ENCODE peak calls at places on chromosomes 7 and 10, in five cellular contexts. One of them, this sample, is unnamed.

GRCh38 chr10:10891437-10891836 is 126.2 kb upstream of the CELF2 start:
- DNase-seq in neuronal stem cell: no peak
- DNase-seq in IMR-90: peak; percentile 90
- DNase-seq in mammary epithelial cell: no peak
- DNase-seq in PC-3: no peak
- DNase-seq in this sample: peak; percentile 82

GRCh38 chr10:132061030-132061429 is 4.7 kb upstream of the JAKMIP3 start:
- DNase-seq in neuronal stem cell: no peak
- DNase-seq in IMR-90: no peak
- DNase-seq in mammary epithelial cell: no peak
- DNase-seq in PC-3: no peak
- DNase-seq in this sample: no peak

GRCh38 chr10:11701451-11702095 is 40.6 kb upstream of the ECHDC3 start:
- DNase-seq in neuronal stem cell: no peak
- DNase-seq in IMR-90: no peak
- DNase-seq in mammary epithelial cell: no peak
- DNase-seq in PC-3: no peak
- DNase-seq in this sample: no peak

GRCh38 chr7:50710441-50711154 is 72.1 kb downstream of the GRB10 start:
- DNase-seq in neuronal stem cell: no peak
- DNase-seq in IMR-90: no peak
- DNase-seq in mammary epithelial cell: no peak
- DNase-seq in PC-3: no peak
- DNase-seq in this sample: no peak

GRCh38 chr10:120607710-120608703 is 151.0 kb downstream of the PLPP4 start:
- DNase-seq in neuronal stem cell: no peak
- DNase-seq in IMR-90: no peak
- DNase-seq in mammary epithelial cell: peak; percentile 24
- DNase-seq in PC-3: peak; percentile 62
- DNase-seq in this sample: no peak

GRCh38 chr7:90236890-90237289 is 8.1 kb upstream of the CFAP69 start:
- DNase-seq in neuronal stem cell: no peak
- DNase-seq in IMR-90: no peak
- DNase-seq in mammary epithelial cell: no peak
- DNase-seq in PC-3: no peak
- DNase-seq in this sample: no peak

GRCh38 chr7:135672560-135673359 is 10.4 kb downstream of the STMP1 start:
- DNase-seq in neuronal stem cell: peak; percentile 33
- DNase-seq in IMR-90: peak; percentile 84
- DNase-seq in mammary epithelial cell: peak; percentile 61
- DNase-seq in PC-3: peak; percentile 75
- DNase-seq in this sample: peak; percentile 87

GRCh38 chr10:113020838-113021237 is 70.8 kb downstream of the TCF7L2 start:
- DNase-seq in neuronal stem cell: no peak
- DNase-seq in IMR-90: no peak
- DNase-seq in mammary epithelial cell: no peak
- DNase-seq in PC-3: no peak
- DNase-seq in this sample: no peak

GRCh38 chr7:132998763-132999162 is 83.1 kb downstream of the CHCHD3 start:
- DNase-seq in neuronal stem cell: no peak
- DNase-seq in IMR-90: no peak
- DNase-seq in mammary epithelial cell: no peak
- DNase-seq in PC-3: no peak
- DNase-seq in this sample: no peak

GRCh38 chr10:126935263-126935946 is 30.2 kb downstream of the DOCK1 start:
- DNase-seq in neuronal stem cell: no peak
- DNase-seq in IMR-90: peak; percentile 34
- DNase-seq in mammary epithelial cell: peak; percentile 62
- DNase-seq in PC-3: peak; percentile 90
- DNase-seq in this sample: no peak

GRCh38 chr10:110363572-110364411 is 59.1 kb upstream of the SMNDC1 start:
- DNase-seq in neuronal stem cell: no peak
- DNase-seq in IMR-90: no peak
- DNase-seq in mammary epithelial cell: peak; percentile 56
- DNase-seq in PC-3: no peak
- DNase-seq in this sample: no peak

GRCh38 chr10:56605043-56605442 is 244.0 kb upstream of the ZWINT start:
- DNase-seq in neuronal stem cell: no peak
- DNase-seq in IMR-90: no peak
- DNase-seq in mammary epithelial cell: peak; percentile 1
- DNase-seq in PC-3: no peak
- DNase-seq in this sample: no peak

GRCh38 chr7:18126274-18126673 is 98.6 kb upstream of the PRPS1L1 start:
- DNase-seq in neuronal stem cell: no peak
- DNase-seq in IMR-90: no peak
- DNase-seq in mammary epithelial cell: no peak
- DNase-seq in PC-3: no peak
- DNase-seq in this sample: no peak

GRCh38 chr10:127910464-127910770 is 3.5 kb downstream of the PTPRE start:
- DNase-seq in neuronal stem cell: no peak
- DNase-seq in IMR-90: no peak
- DNase-seq in mammary epithelial cell: no peak
- DNase-seq in PC-3: no peak
- DNase-seq in this sample: peak; percentile 25

GRCh38 chr7:125830743-125831142 is 901.1 kb upstream of the POT1 start:
- DNase-seq in neuronal stem cell: no peak
- DNase-seq in IMR-90: no peak
- DNase-seq in mammary epithelial cell: no peak
- DNase-seq in PC-3: no peak
- DNase-seq in this sample: no peak

GRCh38 chr10:103843854-103844567 is 11.4 kb downstream of the SH3PXD2A start:
- DNase-seq in neuronal stem cell: no peak
- DNase-seq in IMR-90: peak; percentile 39
- DNase-seq in mammary epithelial cell: no peak
- DNase-seq in PC-3: no peak
- DNase-seq in this sample: no peak

GRCh38 chr10:3363316-3364070 is 190.9 kb upstream of the PITRM1 start:
- DNase-seq in neuronal stem cell: no peak
- DNase-seq in IMR-90: peak; percentile 49
- DNase-seq in mammary epithelial cell: no peak
- DNase-seq in PC-3: no peak
- DNase-seq in this sample: peak; percentile 86

DNA sequence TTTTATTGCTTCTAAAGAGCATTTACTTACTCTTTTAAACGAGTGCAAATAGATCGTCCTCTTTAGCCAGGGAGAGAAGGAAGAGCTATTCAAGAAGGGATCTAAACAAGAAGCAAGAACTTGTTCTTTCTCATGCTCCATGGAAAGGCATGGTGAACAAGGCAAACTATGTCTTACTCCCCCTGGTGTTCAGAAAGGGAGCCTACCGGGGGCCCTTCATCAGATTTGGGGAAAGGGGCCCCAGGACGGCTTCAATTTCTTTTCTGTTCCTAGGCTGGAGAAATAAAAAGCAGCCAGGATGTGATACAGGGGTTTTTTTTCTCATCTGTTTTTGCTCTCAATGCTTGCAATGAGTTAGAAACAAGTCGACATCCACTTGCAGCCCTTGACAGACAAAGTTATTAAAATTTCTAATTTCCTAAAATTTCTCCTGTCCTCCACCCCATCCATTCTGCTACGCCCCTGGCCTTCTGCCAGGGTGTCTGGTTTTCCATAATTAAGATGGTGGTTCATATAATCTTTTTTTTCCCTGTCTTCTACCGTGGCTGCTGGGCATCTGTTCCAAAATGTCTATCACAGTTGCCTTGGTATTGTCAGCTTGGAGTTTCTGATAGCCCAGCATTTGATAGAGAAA is 214.4 kb downstream of the CREB5 start:
- DNase-seq in neuronal stem cell: peak; percentile 12
- DNase-seq in IMR-90: peak; percentile 36
- DNase-seq in mammary epithelial cell: peak; percentile 39
- DNase-seq in PC-3: peak; percentile 68
- DNase-seq in this sample: peak; percentile 63
- H3K9ac ChIP-seq in neuronal stem cell: no peak overlapping the region
- H3K9ac ChIP-seq in IMR-90: no peak overlapping the region
- H3K9ac ChIP-seq in mammary epithelial cell: no peak overlapping the region
- H3K9ac ChIP-seq in PC-3: no peak overlapping the region
- H3K9ac ChIP-seq in this sample: no peak overlapping the region

GRCh38 chr7:1668932-1669485 is 1.1 kb upstream of the ELFN1 start:
- DNase-seq in neuronal stem cell: peak; percentile 68
- DNase-seq in IMR-90: peak; percentile 20
- DNase-seq in mammary epithelial cell: no peak
- DNase-seq in PC-3: no peak
- DNase-seq in this sample: peak; percentile 60

GRCh38 chr7:1668486-1668931 is 1.6 kb upstream of the ELFN1 start:
- DNase-seq in neuronal stem cell: peak; percentile 46
- DNase-seq in IMR-90: no peak
- DNase-seq in mammary epithelial cell: no peak
- DNase-seq in PC-3: no peak
- DNase-seq in this sample: peak; percentile 9

GRCh38 chr7:1669486-1669951 is 558 bp upstream of the ELFN1 start:
- DNase-seq in neuronal stem cell: peak; percentile 53
- DNase-seq in IMR-90: no peak
- DNase-seq in mammary epithelial cell: no peak
- DNase-seq in PC-3: no peak
- DNase-seq in this sample: peak; percentile 39

GRCh38 chr7:1670894-1671875 is 1.1 kb downstream of the ELFN1 start:
- DNase-seq in neuronal stem cell: no peak
- DNase-seq in IMR-90: no peak
- DNase-seq in mammary epithelial cell: no peak
- DNase-seq in PC-3: no peak
- DNase-seq in this sample: no peak

GRCh38 chr7:1669954-1670893 is at the start of gene ELFN1:
- DNase-seq in neuronal stem cell: peak; percentile 87
- DNase-seq in IMR-90: peak; percentile 36
- DNase-seq in mammary epithelial cell: no peak
- DNase-seq in PC-3: no peak
- DNase-seq in this sample: peak; percentile 24
- H2AFZ ChIP-seq in neuronal stem cell: peak within 1 kb of the TSS; percentile 80
- H2AFZ ChIP-seq in IMR-90: peak within 1 kb of the TSS; percentile 83
- H2AFZ ChIP-seq in mammary epithelial cell: peak within 1 kb of the TSS; percentile 3
- H2AFZ ChIP-seq in PC-3: no peak within 1 kb of the TSS
- H2AFZ ChIP-seq in this sample: no peak within 1 kb of the TSS

GRCh38 chr10:33334839-33335549 is 527 bp upstream of the NRP1 start:
- DNase-seq in neuronal stem cell: peak; percentile 76
- DNase-seq in IMR-90: peak; percentile 87
- DNase-seq in mammary epithelial cell: peak; percentile 88
- DNase-seq in PC-3: peak; percentile 91
- DNase-seq in this sample: peak; percentile 97

GRCh38 chr10:33334170-33334838 is at the start of gene NRP1:
- DNase-seq in neuronal stem cell: peak; percentile 56
- DNase-seq in IMR-90: no peak
- DNase-seq in mammary epithelial cell: no peak
- DNase-seq in PC-3: peak; percentile 97
- DNase-seq in this sample: peak; percentile 11

GRCh38 chr10:33335550-33335799 is 1.0 kb upstream of the NRP1 start:
- DNase-seq in neuronal stem cell: no peak
- DNase-seq in IMR-90: no peak
- DNase-seq in mammary epithelial cell: no peak
- DNase-seq in PC-3: peak; percentile 98
- DNase-seq in this sample: no peak

GRCh38 chr10:33332183-33333031 is 2.1 kb downstream of the NRP1 start:
- DNase-seq in neuronal stem cell: no peak
- DNase-seq in IMR-90: peak; percentile 49
- DNase-seq in mammary epithelial cell: no peak
- DNase-seq in PC-3: peak; percentile 76
- DNase-seq in this sample: peak; percentile 45

GRCh38 chr10:33333260-33334169 is 952 bp downstream of the NRP1 start:
- DNase-seq in neuronal stem cell: peak; percentile 9
- DNase-seq in IMR-90: no peak
- DNase-seq in mammary epithelial cell: peak; percentile 65
- DNase-seq in PC-3: peak; percentile 65
- DNase-seq in this sample: no peak
- H3K4me3 ChIP-seq in neuronal stem cell: peak overlapping the region; percentile 86
- H3K4me3 ChIP-seq in IMR-90: peak overlapping the region; percentile 85
- H3K4me3 ChIP-seq in mammary epithelial cell: peak overlapping the region; percentile 95
- H3K4me3 ChIP-seq in PC-3: peak overlapping the region; percentile 69
- H3K4me3 ChIP-seq in this sample: peak overlapping the region; percentile 77

DNA sequence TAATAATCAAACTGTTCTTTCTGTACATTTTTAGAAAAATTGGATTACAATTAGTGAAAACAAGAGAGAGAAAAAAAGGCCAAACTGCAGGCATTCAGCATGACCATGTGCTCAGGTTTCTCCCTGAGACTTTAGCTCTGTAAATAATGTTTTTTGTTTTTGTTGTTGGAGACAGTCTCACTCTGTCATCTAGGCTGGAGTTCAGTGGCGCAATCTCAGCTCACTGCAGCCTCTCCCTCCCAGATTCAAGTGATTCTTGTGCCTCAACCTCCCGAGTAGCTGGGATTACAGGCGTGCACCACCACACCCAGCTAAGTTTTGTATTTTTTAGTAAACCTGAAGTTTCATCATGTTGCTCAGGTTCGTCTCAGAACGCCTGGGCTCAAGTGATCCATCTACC is 23.0 kb downstream of the BZW2 start:
- DNase-seq in neuronal stem cell: no peak
- DNase-seq in IMR-90: no peak
- DNase-seq in mammary epithelial cell: no peak
- DNase-seq in PC-3: peak; percentile 11
- DNase-seq in this sample: peak; percentile 44
- H3K9ac ChIP-seq in neuronal stem cell: no peak overlapping the region
- H3K9ac ChIP-seq in IMR-90: no peak overlapping the region
- H3K9ac ChIP-seq in mammary epithelial cell: no peak overlapping the region
- H3K9ac ChIP-seq in PC-3: peak overlapping the region; percentile 65
- H3K9ac ChIP-seq in this sample: no peak overlapping the region

DNA sequence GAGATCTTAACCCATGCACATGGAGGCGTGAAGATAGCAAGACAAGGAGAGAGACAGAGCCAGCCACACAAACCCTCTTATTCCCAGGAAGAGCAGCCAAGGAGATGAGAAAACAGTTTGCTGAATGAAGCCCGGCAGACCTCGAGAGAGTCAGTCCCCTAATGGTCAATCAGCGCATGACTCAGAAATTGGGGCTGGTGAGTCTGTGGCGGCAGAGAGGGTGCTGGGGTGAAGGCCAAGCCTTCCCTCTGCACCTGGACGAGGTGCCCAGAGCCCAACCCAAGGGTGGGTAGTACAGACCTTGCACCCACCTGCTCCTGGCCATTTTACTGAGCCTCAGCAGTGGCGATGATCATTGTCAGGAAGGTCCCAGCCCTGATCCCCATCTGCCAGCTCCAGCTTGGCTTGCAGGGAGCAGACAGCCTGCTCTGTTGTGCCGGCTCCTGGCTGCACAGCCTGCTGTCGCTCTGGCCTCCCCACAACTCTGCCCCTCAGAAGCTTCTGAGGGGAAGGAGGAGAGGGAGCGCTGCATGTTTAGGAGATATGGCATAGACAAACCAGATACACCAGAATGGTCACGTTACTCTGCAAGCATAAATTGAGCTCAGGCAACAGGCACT is 256.6 kb downstream of the RPS24 start:
- DNase-seq in neuronal stem cell: no peak
- DNase-seq in IMR-90: peak; percentile 10
- DNase-seq in mammary epithelial cell: no peak
- DNase-seq in PC-3: no peak
- DNase-seq in this sample: peak; percentile 33
- H2AFZ ChIP-seq in neuronal stem cell: no peak overlapping the region
- H2AFZ ChIP-seq in IMR-90: no peak overlapping the region
- H2AFZ ChIP-seq in mammary epithelial cell: no peak overlapping the region
- H2AFZ ChIP-seq in PC-3: no peak overlapping the region
- H2AFZ ChIP-seq in this sample: no peak overlapping the region